ENCODE peak calls at places on chromosomes 16 and 17, in five cellular contexts. C, A, S, D and F are unnamed samples. For H3K27me3, the result is how much of the 10 kb centered on the place peaks cover.

GRCh38 chr16:27449434-27450188 is 47.6 kb downstream of the IL21R start:
- DNase-seq in C (no peak), A (no peak), D (no peak), S (peak), F (peak)

GRCh38 chr17:8465381-8466158 is 29.9 kb downstream of the NDEL1 start:
- DNase-seq in S (no peak), C (no peak), D (no peak), A (no peak), F (no peak)

GRCh38 chr17:81552244-81553017 is at the start of gene FAAP100:
- DNase-seq in A (peak), S (peak), D (peak), C (peak), F (peak)

GRCh38 chr17:62892870-62893338 is 73.1 kb upstream of the TANC2 start:
- DNase-seq in D (peak), C (peak), S (peak), A (peak), F (no peak)

GRCh38 chr16:86512301-86512859 is 2.1 kb downstream of the FOXF1 start:
- DNase-seq in D (no peak), C (no peak), A (no peak), S (no peak), F (no peak)

GRCh38 chr17:82250868-82251500 is 22.1 kb downstream of the SLC16A3 start:
- DNase-seq in A (no peak), C (no peak), S (no peak), D (no peak), F (no peak)

GRCh38 chr16:64240586-64240985 is 881.3 kb downstream of the CDH11 start:
- DNase-seq in D (no peak), A (no peak), S (no peak), C (no peak), F (no peak)

GRCh38 chr16:4713663-4714501 is 20.2 kb downstream of the ANKS3 start:
- DNase-seq in S (no peak), A (no peak), D (no peak), C (no peak), F (no peak)

GRCh38 chr17:31582151-31582907 is 190.9 kb downstream of the RAB11FIP4 start:
- DNase-seq in S (peak), A (no peak), D (no peak), C (peak), F (peak)

GRCh38 chr16:67431805-67432476 is 1.0 kb downstream of the HSD11B2 start:
- DNase-seq in D (no peak), A (no peak), C (no peak), S (no peak), F (no peak)

GRCh38 chr17:19313746-19314651 is 48.5 kb downstream of the B9D1 start:
- DNase-seq in S (no peak), A (no peak), C (no peak), D (no peak), F (no peak)

GRCh38 chr16:84081446-84081989 is 35.2 kb downstream of the MBTPS1 start:
- DNase-seq in C (no peak), A (no peak), S (no peak), D (no peak), F (no peak)

GRCh38 chr16:81366316-81366932 is 51.7 kb downstream of the GAN start:
- DNase-seq in A (peak), D (no peak), S (no peak), C (no peak), F (no peak)

GRCh38 chr16:1825864-1826690 is 548 bp downstream of the HAGH start:
- DNase-seq in S (peak), A (peak), D (no peak), C (no peak), F (peak)

GRCh38 chr17:79850571-79851460 is 11.6 kb upstream of the CBX4 start:
- DNase-seq in D (no peak), S (no peak), C (peak), A (peak), F (no peak)

GRCh38 chr16:20393801-20394637 is 10.5 kb downstream of the PDILT start:
- DNase-seq in C (no peak), A (no peak), S (no peak), D (no peak), F (no peak)

GRCh38 chr17:2442166-2442565 is 41.3 kb upstream of the MNT start:
- DNase-seq in D (no peak), C (no peak), A (peak), S (no peak), F (no peak)

GRCh38 chr16:88063201-88063773 is 112.1 kb downstream of the BANP start:
- DNase-seq in A (no peak), C (no peak), D (no peak), S (no peak), F (no peak)

GRCh38 chr16:1494129-1494640 is 1.0 kb downstream of the TELO2 start:
- DNase-seq in S (peak), C (peak), A (peak), D (no peak), F (peak)

GRCh38 chr16:85104821-85105391 is 7.4 kb downstream of the CIBAR2 start:
- DNase-seq in C (no peak), S (peak), A (no peak), D (no peak), F (peak)

GRCh38 chr17:47698749-47699535 is 5.0 kb downstream of the TBKBP1 start:
- DNase-seq in S (peak), C (no peak), D (peak), A (peak), F (peak)

GRCh38 chr17:29514792-29515191 is 52.0 kb downstream of the ABHD15 start:
- DNase-seq in C (no peak), S (no peak), D (no peak), A (no peak), F (no peak)

GRCh38 chr17:67178555-67178954 is 66.4 kb downstream of the HELZ start:
- DNase-seq in A (no peak), D (no peak), C (no peak), S (no peak), F (no peak)

GRCh38 chr17:550776-551175 is 163.9 kb downstream of the VPS53 start:
- DNase-seq in S (no peak), D (no peak), C (no peak), A (no peak), F (no peak)

DNA sequence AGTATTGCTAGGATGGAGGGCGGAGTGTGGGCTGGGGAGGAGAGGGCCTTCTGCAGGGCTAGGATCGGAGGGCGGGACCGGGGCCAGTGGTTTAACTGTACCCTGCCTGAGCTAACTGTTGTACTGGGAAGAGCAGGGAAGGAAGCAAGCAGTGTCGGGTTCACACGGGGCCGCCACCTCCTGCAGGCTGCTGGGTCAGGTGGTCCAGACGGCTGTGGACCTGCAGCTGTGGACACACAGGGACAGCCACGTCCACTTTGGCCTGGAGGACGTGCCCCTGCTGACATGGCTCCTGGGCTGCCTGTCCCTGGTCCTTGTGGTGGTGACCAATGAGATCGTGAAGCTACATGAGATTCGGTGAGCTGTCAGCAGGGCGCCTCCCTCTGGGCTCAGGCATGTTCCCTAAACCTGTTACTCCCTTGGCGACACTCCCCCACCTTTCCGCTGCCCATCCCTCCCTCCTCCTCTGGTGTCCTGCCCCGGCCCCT is 16.6 kb downstream of the CASKIN2 start:
- DNase-seq in D (no peak), C (no peak), A (no peak), S (no peak), F (no peak)
- TF ChIP-seq CTCF in D (no peak), C (no peak), A (no peak), S (peak), F (no peak)

GRCh38 chr17:77613181-77613580 is 345.3 kb upstream of the TNRC6C start:
- DNase-seq in D (no peak), C (no peak), A (no peak), S (no peak), F (no peak)
- H3K27me3 ChIP-seq in D (under half), C (under half), A (under half), S (under half), F (under half)

GRCh38 chr17:78624461-78625216 is 47.4 kb upstream of the DNAH17 start:
- DNase-seq in C (no peak), A (no peak), S (no peak), D (no peak), F (no peak)

GRCh38 chr17:78623541-78623940 is 46.3 kb upstream of the DNAH17 start:
- DNase-seq in C (no peak), A (no peak), D (no peak), S (no peak), F (no peak)

GRCh38 chr17:78628547-78629435 is 51.6 kb upstream of the DNAH17 start:
- DNase-seq in D (no peak), C (no peak), S (no peak), A (no peak), F (no peak)

GRCh38 chr17:78634154-78634553 is 57.0 kb upstream of the DNAH17 start:
- DNase-seq in C (no peak), A (no peak), S (no peak), D (no peak), F (no peak)

DNA sequence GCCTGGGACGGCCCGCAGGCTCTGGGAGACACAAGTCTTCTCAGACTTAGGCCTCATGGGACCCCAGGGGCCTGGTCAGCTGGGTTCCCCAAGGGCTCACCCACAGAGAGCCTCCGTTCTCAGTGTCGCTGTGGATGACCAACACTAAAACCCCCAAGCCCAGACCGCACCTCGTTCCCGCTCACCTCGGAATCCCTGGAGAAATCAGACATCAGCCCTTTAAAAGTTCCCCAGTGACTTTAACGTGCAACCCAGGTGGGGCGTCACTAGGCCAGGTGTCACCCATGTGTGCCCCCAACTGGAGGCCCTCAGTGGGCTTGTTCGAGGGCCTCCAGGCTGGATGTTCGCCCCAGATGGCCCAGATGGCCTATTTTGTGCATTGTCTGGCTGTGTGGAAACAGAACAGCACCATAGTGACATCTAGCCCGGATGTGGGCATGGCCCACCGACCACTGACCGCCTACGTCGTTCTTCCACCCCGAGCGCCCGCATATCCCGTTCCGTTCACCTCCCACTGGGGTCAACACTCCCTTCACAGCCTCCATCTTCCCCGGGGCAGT is 52.3 kb upstream of the DNAH17 start:
- DNase-seq in A (no peak), C (no peak), S (no peak), D (no peak), F (no peak)
- H3K4me3 ChIP-seq in A (no peak), C (no peak), S (no peak), D (no peak), F (no peak)

DNA sequence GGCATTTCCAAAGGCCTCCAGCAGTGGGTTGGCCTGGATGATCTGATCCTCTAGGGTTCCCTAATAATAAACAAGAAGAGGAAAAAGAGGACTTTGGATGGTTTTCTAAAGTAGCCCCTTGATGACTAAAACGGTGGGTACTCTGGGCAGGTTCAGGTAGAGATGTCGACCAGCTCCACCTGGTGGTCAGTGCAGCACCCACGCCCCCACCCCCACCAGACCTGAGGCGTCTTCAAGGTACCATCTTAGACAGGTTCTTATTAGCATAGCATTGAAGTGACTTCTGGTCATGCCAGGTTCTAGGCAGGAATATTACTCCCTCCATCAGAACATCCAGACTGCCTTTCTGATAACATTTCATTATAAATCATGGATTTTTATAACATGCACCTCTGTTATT is 15.0 kb downstream of the MYH13 start:
- DNase-seq in S (no peak), C (no peak), D (no peak), A (peak), F (peak)
- TF ChIP-seq CTCF in S (no peak), C (no peak), D (peak), A (peak), F (peak)